ENCODE peak calls at places on chromosomes 6 and 20, in six cellular contexts. D is neuronal stem cell, J is mesenchymal stem cell, L is IMR-90, M is H1, T is H9. X is an unnamed sample.

GRCh38 chr6:47674673-47675072 is 23.7 kb upstream of the ADGRF4 start:
- DNase-seq in D (no peak), J (no peak), L (no peak), M (no peak), T (no peak), X (peak)

GRCh38 chr6:100488231-100488630 is 23.5 kb upstream of the SIM1 start:
- DNase-seq in D (no peak), J (no peak), L (no peak), M (no peak), T (no peak), X (no peak)

GRCh38 chr6:164322533-164322932 is 908.0 kb downstream of the QKI start:
- DNase-seq in D (no peak), J (peak), L (no peak), M (no peak), T (no peak), X (peak)

GRCh38 chr6:148430897-148431296 is 88.3 kb downstream of the SASH1 start:
- DNase-seq in D (no peak), J (no peak), L (no peak), M (no peak), T (no peak), X (peak)

GRCh38 chr6:39240155-39240757 is 11.0 kb upstream of the KCNK5 start:
- DNase-seq in D (no peak), J (no peak), L (no peak), M (no peak), T (no peak), X (no peak)

GRCh38 chr6:139515511-139515910 is 141.1 kb upstream of the CITED2 start:
- DNase-seq in D (no peak), J (peak), L (peak), M (no peak), T (no peak), X (no peak)

GRCh38 chr6:47073125-47074110 is 31.3 kb upstream of the ADGRF1 start:
- DNase-seq in D (no peak), J (no peak), L (no peak), M (no peak), T (no peak), X (peak)

GRCh38 chr6:138277835-138278234 is 59.5 kb upstream of the PBOV1 start:
- DNase-seq in D (no peak), J (no peak), L (no peak), M (no peak), T (no peak), X (no peak)

GRCh38 chr6:125507987-125508655 is 206.4 kb upstream of the HDDC2 start:
- DNase-seq in D (no peak), J (peak), L (no peak), M (no peak), T (no peak), X (no peak)

GRCh38 chr20:47870475-47870874 is 85.2 kb upstream of the SULF2 start:
- DNase-seq in D (no peak), J (no peak), L (no peak), M (no peak), T (no peak), X (no peak)

GRCh38 chr6:31795616-31796298 is at the start of gene VARS1:
- DNase-seq in D (peak), J (peak), L (peak), M (peak), T (peak), X (peak)

GRCh38 chr6:111972714-111973678 is 80.9 kb upstream of the CCN6 start:
- DNase-seq in D (no peak), J (peak), L (peak), M (no peak), T (no peak), X (peak)

GRCh38 chr20:36465109-36466080 is 75.9 kb upstream of the MYL9 start:
- DNase-seq in D (no peak), J (peak), L (peak), M (no peak), T (peak), X (peak)

GRCh38 chr20:36469973-36470372 is 71.3 kb upstream of the MYL9 start:
- DNase-seq in D (no peak), J (no peak), L (no peak), M (no peak), T (no peak), X (no peak)

GRCh38 chr20:36466089-36466488 is 75.2 kb upstream of the MYL9 start:
- DNase-seq in D (no peak), J (peak), L (no peak), M (no peak), T (no peak), X (no peak)

GRCh38 chr20:36468149-36469000 is 72.9 kb upstream of the MYL9 start:
- DNase-seq in D (no peak), J (no peak), L (no peak), M (no peak), T (no peak), X (no peak)

DNA sequence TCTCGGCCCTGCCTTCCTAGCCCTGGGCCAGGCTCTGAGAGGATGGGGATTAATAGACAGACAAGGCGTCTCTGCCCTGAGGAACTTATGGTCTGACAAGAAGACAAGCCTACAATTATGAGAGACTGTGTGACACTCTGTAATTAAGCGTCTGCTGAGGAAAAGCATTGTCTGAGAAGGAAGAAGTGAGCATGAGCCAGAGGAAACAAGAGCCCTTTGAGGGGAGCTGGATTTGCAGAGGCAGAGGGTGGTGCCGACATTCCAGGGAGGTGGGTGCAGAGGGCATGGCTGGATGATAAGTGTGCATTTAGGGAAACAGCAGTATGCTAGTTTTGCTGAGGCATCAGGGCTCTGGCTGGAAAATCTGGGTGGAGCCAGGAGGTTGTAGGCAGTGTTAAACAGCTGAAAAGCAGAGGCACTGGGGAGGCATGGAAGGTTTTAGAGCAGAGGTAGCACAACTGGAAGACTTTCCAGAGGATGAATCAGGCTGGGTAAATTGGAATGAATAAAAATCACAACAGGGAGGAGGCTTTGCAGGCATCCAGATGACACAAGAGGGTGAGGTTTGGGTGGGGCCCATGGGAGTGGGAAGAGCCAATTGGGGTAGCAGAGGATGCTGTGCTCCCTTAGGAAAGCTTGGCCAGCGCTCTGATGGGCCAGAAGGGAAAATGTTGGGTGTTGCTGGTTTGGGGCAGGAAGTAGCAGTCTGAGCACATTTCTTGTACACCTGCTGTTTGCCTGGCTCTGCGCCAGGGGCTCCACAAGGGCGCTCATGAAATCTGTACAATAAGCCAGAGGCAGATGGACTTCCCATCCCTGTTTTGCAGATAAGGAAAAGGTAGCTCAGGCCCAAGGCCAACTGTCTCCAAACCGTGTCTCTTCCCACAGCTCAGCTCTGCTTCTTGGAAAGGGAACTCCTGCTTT is 74.0 kb upstream of the MYL9 start:
- DNase-seq in D (no peak), J (peak), L (no peak), M (no peak), T (no peak), X (no peak)
- H3K9ac ChIP-seq in D (no peak), J (peak), L (no peak), M (no peak), T (no peak), X (no peak)

GRCh38 chr6:74177496-74177895 is 481.5 kb downstream of the CD109 start:
- DNase-seq in D (no peak), J (peak), L (peak), M (no peak), T (no peak), X (no peak)
- H4K91ac ChIP-seq in D (no peak), J (no peak), L (peak), M (no peak), T (no peak), X (no peak)

GRCh38 chr6:20814494-20814893 is 280.2 kb downstream of the CDKAL1 start:
- DNase-seq in D (no peak), J (peak), L (no peak), M (no peak), T (no peak), X (no peak)

GRCh38 chr6:20816126-20816525 is 281.9 kb downstream of the CDKAL1 start:
- DNase-seq in D (no peak), J (no peak), L (no peak), M (no peak), T (no peak), X (no peak)

GRCh38 chr6:20817806-20818320 is 283.6 kb downstream of the CDKAL1 start:
- DNase-seq in D (no peak), J (no peak), L (peak), M (no peak), T (no peak), X (no peak)

DNA sequence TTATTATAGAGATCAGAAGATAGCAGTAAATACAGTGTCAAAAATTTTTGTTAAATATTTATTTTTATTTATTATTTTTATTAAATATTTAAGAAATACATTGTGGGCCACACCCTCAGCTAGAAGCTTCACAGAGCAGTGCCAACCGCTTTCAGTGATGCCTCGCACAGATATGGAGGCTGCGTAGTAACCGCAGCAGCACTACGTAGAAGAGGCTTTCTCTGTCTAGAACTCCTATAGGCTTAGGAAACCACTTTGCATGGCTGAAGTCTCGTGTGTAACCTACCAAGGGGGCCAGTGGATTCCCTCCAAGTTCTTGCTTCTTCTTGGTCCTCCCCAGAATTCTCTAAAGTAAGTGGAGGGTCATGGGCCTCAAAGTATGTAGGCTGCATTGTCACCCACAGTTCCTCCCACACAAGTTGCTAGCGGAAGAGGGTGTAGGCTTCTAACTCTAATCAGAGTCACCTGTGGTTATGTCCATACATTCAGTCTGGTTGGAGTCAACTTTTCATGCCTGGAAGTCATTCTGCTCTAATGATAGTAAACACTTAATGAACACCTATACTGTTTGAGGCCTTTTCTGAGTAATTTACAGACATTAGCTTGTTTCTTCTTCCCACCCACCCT is 285.6 kb downstream of the CDKAL1 start:
- DNase-seq in D (no peak), J (no peak), L (no peak), M (no peak), T (no peak), X (no peak)
- H3K23ac ChIP-seq in D (no peak), J (no peak), L (peak), M (no peak), T (no peak), X (no peak)

GRCh38 chr20:46118481-46119020 is 437 bp downstream of the CD40 start:
- DNase-seq in D (no peak), J (peak), L (no peak), M (peak), T (peak), X (no peak)
- H3K9ac ChIP-seq in D (no peak), J (peak), L (no peak), M (no peak), T (peak), X (no peak)

DNA sequence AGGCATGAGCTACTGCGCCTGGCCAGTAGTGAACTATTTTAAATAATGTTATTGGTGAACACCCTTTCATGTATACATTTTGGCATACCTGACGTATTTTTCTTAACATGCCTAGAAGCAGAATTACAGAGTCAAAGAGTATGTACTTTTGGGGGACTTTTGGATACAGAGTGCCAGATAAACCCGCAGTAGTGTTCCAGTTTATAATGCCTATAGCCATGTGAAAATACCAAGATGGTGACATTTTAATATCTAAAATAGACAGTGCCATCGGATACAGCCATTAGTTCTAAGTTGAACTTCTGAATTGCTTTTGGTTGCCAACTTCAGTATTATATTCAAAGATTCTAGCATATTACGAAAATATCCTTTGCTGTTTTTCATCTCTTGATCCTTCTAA is 20.3 kb downstream of the TM9SF4 start:
- DNase-seq in D (no peak), J (no peak), L (no peak), M (no peak), T (no peak), X (no peak)
- H4K91ac ChIP-seq in D (no peak), J (no peak), L (no peak), M (no peak), T (no peak), X (no peak)

GRCh38 chr6:1055015-1055921 is 256.6 kb upstream of the FOXQ1 start:
- DNase-seq in D (no peak), J (no peak), L (no peak), M (no peak), T (no peak), X (no peak)
- H3K23ac ChIP-seq in D (no peak), J (no peak), L (no peak), M (no peak), T (no peak), X (no peak)

GRCh38 chr20:20547876-20548266 is 164.6 kb downstream of the RALGAPA2 start:
- DNase-seq in D (no peak), J (no peak), L (no peak), M (no peak), T (no peak), X (no peak)

GRCh38 chr20:20549699-20550098 is 162.7 kb downstream of the RALGAPA2 start:
- DNase-seq in D (no peak), J (peak), L (peak), M (no peak), T (no peak), X (peak)

GRCh38 chr20:20547221-20547875 is 165.1 kb downstream of the RALGAPA2 start:
- DNase-seq in D (no peak), J (peak), L (peak), M (no peak), T (no peak), X (no peak)

GRCh38 chr20:20548527-20549266 is 163.7 kb downstream of the RALGAPA2 start:
- DNase-seq in D (no peak), J (no peak), L (no peak), M (no peak), T (no peak), X (peak)

GRCh38 chr20:20549267-20549612 is 163.2 kb downstream of the RALGAPA2 start:
- DNase-seq in D (no peak), J (no peak), L (no peak), M (no peak), T (no peak), X (peak)
- H3K9ac ChIP-seq in D (no peak), J (no peak), L (no peak), M (no peak), T (no peak), X (no peak)